ENCODE peak calls at places on chromosomes 11 and 22, in six cellular contexts. H, Y, E, N, M and O are unnamed samples.

GRCh38 chr22:26547426-26547825 is 35.2 kb upstream of the TFIP11 start:
- DNase-seq in H (no peak), Y (no peak), E (no peak), N (no peak), M (no peak), O (no peak)

GRCh38 chr11:62974848-62975522 is 9.8 kb downstream of the SLC22A6 start:
- DNase-seq in H (peak; percentile 54), Y (peak; percentile 76), E (no peak), N (no peak), M (no peak), O (peak; percentile 75)

GRCh38 chr22:22684605-22685561 is 40.5 kb downstream of the GGTLC2 start:
- DNase-seq in H (peak; percentile 35), Y (peak; percentile 2), E (no peak), N (no peak), M (no peak), O (peak; percentile 60)

GRCh38 chr11:64746486-64746885 is 2.5 kb upstream of the RASGRP2 start:
- DNase-seq in H (no peak), Y (no peak), E (no peak), N (no peak), M (no peak), O (no peak)

GRCh38 chr11:79219186-79220045 is 221.4 kb downstream of the TENM4 start:
- DNase-seq in H (no peak), Y (no peak), E (no peak), N (no peak), M (no peak), O (peak; percentile 18)

GRCh38 chr11:27722945-27723344 is 22.7 kb upstream of the BDNF start:
- DNase-seq in H (peak; percentile 26), Y (peak; percentile 12), E (no peak), N (no peak), M (no peak), O (peak; percentile 23)

GRCh38 chr11:132448334-132448995 is 1078.0 kb downstream of the NTM start:
- DNase-seq in H (no peak), Y (no peak), E (no peak), N (no peak), M (no peak), O (no peak)

GRCh38 chr11:8199676-8200075 is 30.9 kb upstream of the RIC3 start:
- DNase-seq in H (no peak), Y (no peak), E (no peak), N (no peak), M (no peak), O (no peak)

GRCh38 chr11:8831861-8832260 is 79.1 kb upstream of the AKIP1 start:
- DNase-seq in H (no peak), Y (no peak), E (no peak), N (no peak), M (no peak), O (no peak)

GRCh38 chr11:122721201-122721963 is 65.9 kb downstream of the UBASH3B start:
- DNase-seq in H (no peak), Y (no peak), E (no peak), N (no peak), M (no peak), O (no peak)

GRCh38 chr11:117449111-117449693 is 121.5 kb downstream of the CEP164 start:
- DNase-seq in H (no peak), Y (no peak), E (no peak), N (no peak), M (no peak), O (no peak)

GRCh38 chr22:36405671-36406070 is 17.9 kb upstream of the MYH9 start:
- DNase-seq in H (no peak), Y (no peak), E (no peak), N (no peak), M (no peak), O (no peak)

GRCh38 chr11:57913713-57914704 is 109.7 kb upstream of the OR9Q1 start:
- DNase-seq in H (no peak), Y (no peak), E (no peak), N (no peak), M (no peak), O (no peak)

GRCh38 chr11:6284250-6284649 is 24.6 kb downstream of the CCKBR start:
- DNase-seq in H (no peak), Y (no peak), E (no peak), N (no peak), M (no peak), O (no peak)

GRCh38 chr11:94938399-94939055 is 34.8 kb downstream of the CWC15 start:
- DNase-seq in H (no peak), Y (peak; percentile 93), E (no peak), N (no peak), M (peak; percentile 53), O (no peak)

GRCh38 chr11:45045692-45046471 is 95.2 kb upstream of the TP53I11 start:
- DNase-seq in H (no peak), Y (no peak), E (no peak), N (peak; percentile 28), M (peak; percentile 50), O (peak; percentile 19)

GRCh38 chr11:31160504-31161422 is 208.8 kb downstream of the DCDC1 start:
- DNase-seq in H (no peak), Y (peak; percentile 32), E (no peak), N (no peak), M (no peak), O (no peak)

GRCh38 chr11:102263604-102264003 is 53.7 kb upstream of the BIRC3 start:
- DNase-seq in H (no peak), Y (no peak), E (no peak), N (no peak), M (no peak), O (no peak)